ENCODE peak calls at places on chromosomes 1 and 21, in seven cellular contexts. Q, M, V, G, E, H and U are unnamed samples.

GRCh38 chr1:145778146-145778540 is 45.8 kb downstream of the RNF115 start:
- DNase-seq in Q (no peak), M (no peak), V (no peak), G (no peak), E (no peak), H (no peak), U (no peak)

GRCh38 chr1:59779949-59780348 is 34.8 kb upstream of the HOOK1 start:
- DNase-seq in Q (no peak), M (no peak), V (no peak), G (no peak), E (no peak), H (no peak), U (no peak)

GRCh38 chr1:171636141-171636540 is 14.1 kb downstream of the MYOCOS start:
- DNase-seq in Q (no peak), M (no peak), V (no peak), G (no peak), E (no peak), H (no peak), U (no peak)

GRCh38 chr1:61921435-61921834 is 179.2 kb downstream of the PATJ start:
- DNase-seq in Q (no peak), M (no peak), V (no peak), G (no peak), E (no peak), H (no peak), U (no peak)

GRCh38 chr21:34890724-34891609 is 158.1 kb downstream of the RUNX1 start:
- DNase-seq in Q (peak; percentile 68), M (peak; percentile 61), V (peak; percentile 59), G (peak; percentile 65), E (no peak), H (peak; percentile 75), U (peak; percentile 44)

GRCh38 chr1:25804244-25804963 is 4.4 kb downstream of the SELENON start:
- DNase-seq in Q (peak; percentile 42), M (peak; percentile 62), V (no peak), G (peak; percentile 78), E (no peak), H (no peak), U (no peak)

GRCh38 chr1:84930831-84931230 is 37.8 kb upstream of the LPAR3 start:
- DNase-seq in Q (no peak), M (no peak), V (no peak), G (no peak), E (no peak), H (no peak), U (no peak)

GRCh38 chr1:20485527-20486456 is at the start of gene CAMK2N1:
- DNase-seq in Q (peak; percentile 87), M (peak; percentile 69), V (peak; percentile 66), G (peak; percentile 83), E (no peak), H (peak; percentile 93), U (peak; percentile 72)

GRCh38 chr21:35559881-35560280 is 500.4 kb downstream of the SETD4 start:
- DNase-seq in Q (no peak), M (peak; percentile 65), V (no peak), G (no peak), E (no peak), H (no peak), U (no peak)

GRCh38 chr1:15937706-15938168 is 38.2 kb downstream of the ZBTB17 start:
- DNase-seq in Q (no peak), M (peak; percentile 40), V (no peak), G (no peak), E (no peak), H (peak; percentile 62), U (no peak)

GRCh38 chr1:9589144-9589718 is 520 bp downstream of the TMEM201 start:
- DNase-seq in Q (peak; percentile 68), M (peak; percentile 32), V (peak; percentile 44), G (no peak), E (no peak), H (no peak), U (peak; percentile 37)

GRCh38 chr1:74502432-74502831 is 10.0 kb downstream of the LRRC53 start:
- DNase-seq in Q (no peak), M (peak; percentile 62), V (no peak), G (no peak), E (no peak), H (no peak), U (peak; percentile 34)

GRCh38 chr1:42825058-42825851 is 8.1 kb upstream of the SVBP start:
- DNase-seq in Q (no peak), M (no peak), V (no peak), G (no peak), E (no peak), H (no peak), U (no peak)

GRCh38 chr1:2376931-2377672 is 14.3 kb downstream of the MORN1 start:
- DNase-seq in Q (peak; percentile 61), M (no peak), V (peak; percentile 38), G (peak; percentile 42), E (no peak), H (peak; percentile 50), U (no peak)

GRCh38 chr21:41727784-41728763 is 38.8 kb downstream of the RIPK4 start:
- DNase-seq in Q (no peak), M (peak; percentile 12), V (no peak), G (peak; percentile 39), E (no peak), H (no peak), U (no peak)

GRCh38 chr21:41726058-41726558 is 40.7 kb downstream of the RIPK4 start:
- DNase-seq in Q (peak; percentile 68), M (no peak), V (no peak), G (peak; percentile 51), E (no peak), H (no peak), U (no peak)

GRCh38 chr21:41726630-41726969 is 40.3 kb downstream of the RIPK4 start:
- DNase-seq in Q (no peak), M (no peak), V (no peak), G (no peak), E (no peak), H (no peak), U (no peak)

GRCh38 chr21:41725421-41726021 is 41.3 kb downstream of the RIPK4 start:
- DNase-seq in Q (peak; percentile 66), M (no peak), V (no peak), G (peak; percentile 56), E (no peak), H (no peak), U (no peak)

GRCh38 chr21:41726970-41727783 is 39.7 kb downstream of the RIPK4 start:
- DNase-seq in Q (peak; percentile 82), M (peak; percentile 80), V (no peak), G (peak; percentile 88), E (peak; percentile 84), H (no peak), U (no peak)
- H3K27ac ChIP-seq in Q (no peak overlapping the region), M (no peak overlapping the region), V (no peak overlapping the region), G (no peak overlapping the region), E (peak overlapping the region; percentile 38), H (no peak overlapping the region), U (no peak overlapping the region)

GRCh38 chr1:96968582-96969378 is 247.2 kb downstream of the PTBP2 start:
- DNase-seq in Q (no peak), M (no peak), V (no peak), G (no peak), E (no peak), H (no peak), U (no peak)
- H3K27me3 ChIP-seq in Q (no peaks in the 10 kb centered on the region), M (no peaks in the 10 kb centered on the region), V (no peaks in the 10 kb centered on the region), G (peaks cover 3% of the 10 kb centered on the region), E (no peaks in the 10 kb centered on the region), H (no peaks in the 10 kb centered on the region), U (no peaks in the 10 kb centered on the region)

GRCh38 chr1:67333603-67334002 is 25.9 kb downstream of the IL12RB2 start:
- DNase-seq in Q (no peak), M (no peak), V (no peak), G (no peak), E (no peak), H (no peak), U (no peak)

GRCh38 chr1:67336783-67337182 is 29.1 kb downstream of the IL12RB2 start:
- DNase-seq in Q (no peak), M (no peak), V (no peak), G (no peak), E (no peak), H (no peak), U (no peak)

GRCh38 chr1:67336157-67336556 is 28.5 kb downstream of the IL12RB2 start:
- DNase-seq in Q (no peak), M (no peak), V (no peak), G (no peak), E (no peak), H (no peak), U (no peak)

GRCh38 chr1:67335451-67335850 is 27.8 kb downstream of the IL12RB2 start:
- DNase-seq in Q (no peak), M (no peak), V (no peak), G (no peak), E (no peak), H (no peak), U (no peak)

DNA sequence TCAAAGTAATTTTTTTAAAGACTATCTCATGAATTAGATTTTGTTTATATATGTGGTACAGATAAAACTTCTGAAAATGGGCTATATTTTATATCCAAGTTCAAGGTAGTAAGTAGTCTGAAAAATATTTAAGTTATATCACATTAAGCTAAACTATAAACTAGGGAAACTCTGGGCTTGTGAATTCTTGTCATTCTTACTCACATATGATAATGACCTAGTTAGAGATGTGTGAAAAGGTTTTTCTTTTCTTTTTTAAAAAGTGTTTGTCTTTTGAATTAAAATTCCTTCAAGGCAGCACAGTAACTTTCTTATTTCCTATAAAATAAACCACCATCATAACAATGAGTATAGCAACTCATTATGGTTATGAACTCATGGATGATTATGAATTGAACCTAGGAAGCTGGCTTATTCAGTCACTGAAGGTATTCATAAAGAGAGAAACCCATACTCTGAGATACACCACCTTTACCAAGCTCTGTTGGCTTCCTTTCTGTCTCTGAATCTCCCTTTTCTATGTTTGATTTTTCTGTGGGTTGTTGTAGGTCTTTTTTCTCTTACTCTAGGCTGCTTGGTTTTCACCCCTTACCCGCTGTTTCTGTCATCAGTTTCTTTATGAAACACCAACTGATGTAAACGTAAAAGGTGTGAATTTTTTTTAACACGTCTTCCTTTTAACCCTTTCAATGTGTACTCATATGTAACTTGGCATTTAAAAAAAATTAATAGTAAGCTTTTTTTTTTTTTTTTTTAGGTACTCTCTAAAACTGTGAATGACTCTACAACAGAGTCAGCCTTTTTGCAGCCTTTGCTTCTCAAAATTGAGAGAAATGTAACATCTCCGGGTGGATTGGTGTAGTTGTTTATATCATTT is 25.2 kb downstream of the IL12RB2 start:
- DNase-seq in Q (no peak), M (no peak), V (no peak), G (no peak), E (no peak), H (no peak), U (no peak)
- H3K27ac ChIP-seq in Q (no peak overlapping the region), M (no peak overlapping the region), V (no peak overlapping the region), G (no peak overlapping the region), E (no peak overlapping the region), H (no peak overlapping the region), U (no peak overlapping the region)

GRCh38 chr1:114153051-114153620 is 533 bp downstream of the SYT6 start:
- DNase-seq in Q (no peak), M (no peak), V (peak; percentile 47), G (peak; percentile 56), E (no peak), H (no peak), U (no peak)

GRCh38 chr1:114154963-114155322 is 1.3 kb upstream of the SYT6 start:
- DNase-seq in Q (no peak), M (peak; percentile 26), V (no peak), G (peak; percentile 55), E (no peak), H (no peak), U (no peak)

GRCh38 chr1:114152211-114153050 is 1.2 kb downstream of the SYT6 start:
- DNase-seq in Q (no peak), M (peak; percentile 37), V (peak; percentile 62), G (peak; percentile 72), E (no peak), H (peak; percentile 75), U (peak; percentile 36)

GRCh38 chr1:114154146-114154962 is 685 bp upstream of the SYT6 start:
- DNase-seq in Q (no peak), M (peak; percentile 29), V (peak; percentile 45), G (peak; percentile 58), E (no peak), H (no peak), U (peak; percentile 43)

GRCh38 chr1:114153621-114154145 is at the start of gene SYT6:
- DNase-seq in Q (no peak), M (no peak), V (no peak), G (peak; percentile 52), E (no peak), H (no peak), U (no peak)
- H3K27me3 ChIP-seq in Q (peaks cover 51% of the 10 kb centered on the region), M (peaks cover 59% of the 10 kb centered on the region), V (peaks cover 77% of the 10 kb centered on the region), G (peaks cover 2% of the 10 kb centered on the region), E (peaks cover 47% of the 10 kb centered on the region), H (peaks cover 39% of the 10 kb centered on the region), U (no peaks in the 10 kb centered on the region)